ENCODE peak calls at places on chromosomes 6 and 20, in seven cellular contexts. One of them, this sample, is unnamed.

GRCh38 chr6:75481936-75482593 is 11.5 kb downstream of the FILIP1 start:
- DNase-seq in psoas muscle: no peak
- DNase-seq in suprapubic skin: no peak
- DNase-seq in naive thymus-derived CD4-positive, alpha-beta T cell: no peak
- DNase-seq in left ventricle myocardium inferior: no peak
- DNase-seq in GM23248: peak; percentile 72
- DNase-seq in prostate gland: no peak
- DNase-seq in this sample: no peak

GRCh38 chr20:1437222-1437904 is 29.3 kb downstream of the NSFL1C start:
- DNase-seq in prostate gland: peak; percentile 44
- DNase-seq in suprapubic skin: peak; percentile 84
- DNase-seq in left ventricle myocardium inferior: peak; percentile 65
- DNase-seq in psoas muscle: peak; percentile 87
- DNase-seq in GM23248: peak; percentile 73
- DNase-seq in naive thymus-derived CD4-positive, alpha-beta T cell: peak; percentile 61
- DNase-seq in this sample: peak; percentile 82

GRCh38 chr6:89977808-89978748 is 83.8 kb downstream of the GJA10 start:
- DNase-seq in left ventricle myocardium inferior: no peak
- DNase-seq in psoas muscle: peak; percentile 63
- DNase-seq in naive thymus-derived CD4-positive, alpha-beta T cell: no peak
- DNase-seq in GM23248: peak; percentile 48
- DNase-seq in prostate gland: no peak
- DNase-seq in suprapubic skin: no peak
- DNase-seq in this sample: no peak

GRCh38 chr6:98287876-98288275 is 546.5 kb upstream of the POU3F2 start:
- DNase-seq in GM23248: no peak
- DNase-seq in naive thymus-derived CD4-positive, alpha-beta T cell: no peak
- DNase-seq in suprapubic skin: no peak
- DNase-seq in psoas muscle: no peak
- DNase-seq in left ventricle myocardium inferior: no peak
- DNase-seq in prostate gland: no peak
- DNase-seq in this sample: no peak

GRCh38 chr6:138205437-138206094 is 12.7 kb downstream of the PBOV1 start:
- DNase-seq in prostate gland: no peak
- DNase-seq in naive thymus-derived CD4-positive, alpha-beta T cell: no peak
- DNase-seq in left ventricle myocardium inferior: no peak
- DNase-seq in psoas muscle: no peak
- DNase-seq in suprapubic skin: no peak
- DNase-seq in GM23248: no peak
- DNase-seq in this sample: no peak

GRCh38 chr20:31418307-31418706 is 12.3 kb upstream of the DEFB121 start:
- DNase-seq in prostate gland: no peak
- DNase-seq in left ventricle myocardium inferior: no peak
- DNase-seq in psoas muscle: no peak
- DNase-seq in GM23248: no peak
- DNase-seq in naive thymus-derived CD4-positive, alpha-beta T cell: no peak
- DNase-seq in suprapubic skin: no peak
- DNase-seq in this sample: no peak

GRCh38 chr6:1524040-1524480 is 85.7 kb upstream of the FOXC1 start:
- DNase-seq in GM23248: peak; percentile 80
- DNase-seq in psoas muscle: peak; percentile 86
- DNase-seq in left ventricle myocardium inferior: peak; percentile 77
- DNase-seq in naive thymus-derived CD4-positive, alpha-beta T cell: peak; percentile 72
- DNase-seq in prostate gland: peak; percentile 43
- DNase-seq in suprapubic skin: no peak
- DNase-seq in this sample: peak; percentile 95

GRCh38 chr6:139530551-139530950 is 156.1 kb upstream of the CITED2 start:
- DNase-seq in prostate gland: no peak
- DNase-seq in naive thymus-derived CD4-positive, alpha-beta T cell: no peak
- DNase-seq in suprapubic skin: no peak
- DNase-seq in GM23248: no peak
- DNase-seq in psoas muscle: no peak
- DNase-seq in left ventricle myocardium inferior: no peak
- DNase-seq in this sample: no peak

GRCh38 chr20:13382786-13383185 is 161.7 kb downstream of the ISM1 start:
- DNase-seq in suprapubic skin: no peak
- DNase-seq in prostate gland: no peak
- DNase-seq in naive thymus-derived CD4-positive, alpha-beta T cell: no peak
- DNase-seq in left ventricle myocardium inferior: no peak
- DNase-seq in psoas muscle: no peak
- DNase-seq in GM23248: no peak
- DNase-seq in this sample: no peak

GRCh38 chr20:9235518-9235917 is 166.6 kb downstream of the PLCB4 start:
- DNase-seq in suprapubic skin: no peak
- DNase-seq in left ventricle myocardium inferior: no peak
- DNase-seq in psoas muscle: no peak
- DNase-seq in GM23248: peak; percentile 79
- DNase-seq in prostate gland: no peak
- DNase-seq in naive thymus-derived CD4-positive, alpha-beta T cell: no peak
- DNase-seq in this sample: no peak

GRCh38 chr6:37298958-37299357 is 41.0 kb upstream of the TMEM217 start:
- DNase-seq in suprapubic skin: no peak
- DNase-seq in prostate gland: no peak
- DNase-seq in psoas muscle: no peak
- DNase-seq in naive thymus-derived CD4-positive, alpha-beta T cell: no peak
- DNase-seq in GM23248: no peak
- DNase-seq in left ventricle myocardium inferior: no peak
- DNase-seq in this sample: no peak

GRCh38 chr20:10558635-10559187 is 115.1 kb downstream of the JAG1 start:
- DNase-seq in naive thymus-derived CD4-positive, alpha-beta T cell: no peak
- DNase-seq in GM23248: peak; percentile 71
- DNase-seq in prostate gland: no peak
- DNase-seq in suprapubic skin: no peak
- DNase-seq in psoas muscle: no peak
- DNase-seq in left ventricle myocardium inferior: no peak
- DNase-seq in this sample: peak; percentile 76

GRCh38 chr6:113586966-113587699 is 270.0 kb upstream of the MARCKS start:
- DNase-seq in prostate gland: no peak
- DNase-seq in psoas muscle: no peak
- DNase-seq in suprapubic skin: no peak
- DNase-seq in GM23248: no peak
- DNase-seq in left ventricle myocardium inferior: no peak
- DNase-seq in naive thymus-derived CD4-positive, alpha-beta T cell: no peak
- DNase-seq in this sample: no peak

GRCh38 chr20:61759286-61760065 is 306.2 kb downstream of the TAF4 start:
- DNase-seq in naive thymus-derived CD4-positive, alpha-beta T cell: no peak
- DNase-seq in prostate gland: no peak
- DNase-seq in GM23248: no peak
- DNase-seq in suprapubic skin: peak; percentile 47
- DNase-seq in left ventricle myocardium inferior: no peak
- DNase-seq in psoas muscle: peak; percentile 23
- DNase-seq in this sample: peak; percentile 73

GRCh38 chr6:24412294-24412693 is 9.6 kb downstream of the MRS2 start:
- DNase-seq in left ventricle myocardium inferior: no peak
- DNase-seq in suprapubic skin: no peak
- DNase-seq in GM23248: no peak
- DNase-seq in prostate gland: no peak
- DNase-seq in psoas muscle: no peak
- DNase-seq in naive thymus-derived CD4-positive, alpha-beta T cell: no peak
- DNase-seq in this sample: no peak

GRCh38 chr20:31661625-31662371 is 24.1 kb downstream of the COX4I2 start:
- DNase-seq in suprapubic skin: peak; percentile 83
- DNase-seq in prostate gland: peak; percentile 75
- DNase-seq in GM23248: peak; percentile 86
- DNase-seq in left ventricle myocardium inferior: peak; percentile 86
- DNase-seq in psoas muscle: peak; percentile 90
- DNase-seq in naive thymus-derived CD4-positive, alpha-beta T cell: peak; percentile 73
- DNase-seq in this sample: peak; percentile 95

GRCh38 chr6:2468601-2468955 is 223.2 kb upstream of the GMDS start:
- DNase-seq in psoas muscle: no peak
- DNase-seq in naive thymus-derived CD4-positive, alpha-beta T cell: no peak
- DNase-seq in GM23248: no peak
- DNase-seq in prostate gland: no peak
- DNase-seq in suprapubic skin: no peak
- DNase-seq in left ventricle myocardium inferior: no peak
- DNase-seq in this sample: no peak

GRCh38 chr20:57748601-57749130 is 38.9 kb upstream of the PMEPA1 start:
- DNase-seq in left ventricle myocardium inferior: peak; percentile 84
- DNase-seq in naive thymus-derived CD4-positive, alpha-beta T cell: peak; percentile 9
- DNase-seq in prostate gland: peak; percentile 76
- DNase-seq in suprapubic skin: peak; percentile 83
- DNase-seq in GM23248: peak; percentile 92
- DNase-seq in psoas muscle: peak; percentile 84
- DNase-seq in this sample: peak; percentile 96

GRCh38 chr6:15205321-15205720 is 40.5 kb upstream of the JARID2 start:
- DNase-seq in naive thymus-derived CD4-positive, alpha-beta T cell: no peak
- DNase-seq in left ventricle myocardium inferior: no peak
- DNase-seq in GM23248: no peak
- DNase-seq in prostate gland: no peak
- DNase-seq in psoas muscle: no peak
- DNase-seq in suprapubic skin: no peak
- DNase-seq in this sample: no peak

GRCh38 chr20:62902926-62903615 is 23.2 kb downstream of the DIDO1 start:
- DNase-seq in prostate gland: no peak
- DNase-seq in GM23248: peak; percentile 29
- DNase-seq in naive thymus-derived CD4-positive, alpha-beta T cell: no peak
- DNase-seq in suprapubic skin: no peak
- DNase-seq in left ventricle myocardium inferior: no peak
- DNase-seq in psoas muscle: no peak
- DNase-seq in this sample: peak; percentile 87

GRCh38 chr6:75205776-75206334 is at the start of gene COL12A1:
- DNase-seq in naive thymus-derived CD4-positive, alpha-beta T cell: no peak
- DNase-seq in prostate gland: peak; percentile 83
- DNase-seq in left ventricle myocardium inferior: peak; percentile 91
- DNase-seq in psoas muscle: peak; percentile 97
- DNase-seq in GM23248: peak; percentile 99
- DNase-seq in suprapubic skin: peak; percentile 97
- DNase-seq in this sample: peak; percentile 96

GRCh38 chr6:21402368-21402767 is 191.2 kb upstream of the SOX4 start:
- DNase-seq in naive thymus-derived CD4-positive, alpha-beta T cell: no peak
- DNase-seq in suprapubic skin: no peak
- DNase-seq in psoas muscle: no peak
- DNase-seq in prostate gland: no peak
- DNase-seq in left ventricle myocardium inferior: no peak
- DNase-seq in GM23248: peak; percentile 83
- DNase-seq in this sample: peak; percentile 90

GRCh38 chr6:50452001-50452400 is 261.3 kb upstream of the TFAP2D start:
- DNase-seq in GM23248: no peak
- DNase-seq in prostate gland: no peak
- DNase-seq in suprapubic skin: no peak
- DNase-seq in psoas muscle: no peak
- DNase-seq in left ventricle myocardium inferior: no peak
- DNase-seq in naive thymus-derived CD4-positive, alpha-beta T cell: no peak
- DNase-seq in this sample: no peak

GRCh38 chr6:49003348-49003747 is 459.7 kb downstream of the MMUT start:
- DNase-seq in suprapubic skin: no peak
- DNase-seq in naive thymus-derived CD4-positive, alpha-beta T cell: no peak
- DNase-seq in GM23248: no peak
- DNase-seq in left ventricle myocardium inferior: no peak
- DNase-seq in psoas muscle: no peak
- DNase-seq in prostate gland: no peak
- DNase-seq in this sample: no peak

GRCh38 chr6:48998574-48998973 is 464.5 kb downstream of the MMUT start:
- DNase-seq in suprapubic skin: no peak
- DNase-seq in left ventricle myocardium inferior: no peak
- DNase-seq in psoas muscle: no peak
- DNase-seq in prostate gland: no peak
- DNase-seq in naive thymus-derived CD4-positive, alpha-beta T cell: no peak
- DNase-seq in GM23248: no peak
- DNase-seq in this sample: no peak

GRCh38 chr6:48996461-48997119 is 466.5 kb downstream of the MMUT start:
- DNase-seq in GM23248: no peak
- DNase-seq in suprapubic skin: no peak
- DNase-seq in naive thymus-derived CD4-positive, alpha-beta T cell: no peak
- DNase-seq in psoas muscle: no peak
- DNase-seq in left ventricle myocardium inferior: no peak
- DNase-seq in prostate gland: no peak
- DNase-seq in this sample: no peak

GRCh38 chr6:49004806-49005205 is 458.2 kb downstream of the MMUT start:
- DNase-seq in psoas muscle: no peak
- DNase-seq in prostate gland: no peak
- DNase-seq in naive thymus-derived CD4-positive, alpha-beta T cell: no peak
- DNase-seq in GM23248: no peak
- DNase-seq in suprapubic skin: no peak
- DNase-seq in left ventricle myocardium inferior: no peak
- DNase-seq in this sample: no peak

GRCh38 chr6:49001856-49002255 is 461.2 kb downstream of the MMUT start:
- DNase-seq in naive thymus-derived CD4-positive, alpha-beta T cell: no peak
- DNase-seq in GM23248: peak; percentile 43
- DNase-seq in suprapubic skin: no peak
- DNase-seq in left ventricle myocardium inferior: no peak
- DNase-seq in psoas muscle: no peak
- DNase-seq in prostate gland: no peak
- DNase-seq in this sample: no peak
- H3K27ac ChIP-seq in naive thymus-derived CD4-positive, alpha-beta T cell: no peak overlapping the region
- H3K27ac ChIP-seq in GM23248: no peak overlapping the region
- H3K27ac ChIP-seq in suprapubic skin: no peak overlapping the region
- H3K27ac ChIP-seq in left ventricle myocardium inferior: no peak overlapping the region
- H3K27ac ChIP-seq in psoas muscle: no peak overlapping the region
- H3K27ac ChIP-seq in prostate gland: no peak overlapping the region
- H3K27ac ChIP-seq in this sample: no peak overlapping the region

GRCh38 chr20:34475979-34476736 is 40.1 kb upstream of the DYNLRB1 start:
- DNase-seq in suprapubic skin: no peak
- DNase-seq in GM23248: peak; percentile 70
- DNase-seq in psoas muscle: peak; percentile 74
- DNase-seq in prostate gland: peak; percentile 20
- DNase-seq in naive thymus-derived CD4-positive, alpha-beta T cell: peak; percentile 20
- DNase-seq in left ventricle myocardium inferior: peak; percentile 50
- DNase-seq in this sample: peak; percentile 65
- H3K27ac ChIP-seq in suprapubic skin: no peak overlapping the region
- H3K27ac ChIP-seq in GM23248: peak overlapping the region; percentile 34
- H3K27ac ChIP-seq in psoas muscle: no peak overlapping the region
- H3K27ac ChIP-seq in prostate gland: no peak overlapping the region
- H3K27ac ChIP-seq in naive thymus-derived CD4-positive, alpha-beta T cell: no peak overlapping the region
- H3K27ac ChIP-seq in left ventricle myocardium inferior: peak overlapping the region; percentile 47
- H3K27ac ChIP-seq in this sample: peak overlapping the region; percentile 24

DNA sequence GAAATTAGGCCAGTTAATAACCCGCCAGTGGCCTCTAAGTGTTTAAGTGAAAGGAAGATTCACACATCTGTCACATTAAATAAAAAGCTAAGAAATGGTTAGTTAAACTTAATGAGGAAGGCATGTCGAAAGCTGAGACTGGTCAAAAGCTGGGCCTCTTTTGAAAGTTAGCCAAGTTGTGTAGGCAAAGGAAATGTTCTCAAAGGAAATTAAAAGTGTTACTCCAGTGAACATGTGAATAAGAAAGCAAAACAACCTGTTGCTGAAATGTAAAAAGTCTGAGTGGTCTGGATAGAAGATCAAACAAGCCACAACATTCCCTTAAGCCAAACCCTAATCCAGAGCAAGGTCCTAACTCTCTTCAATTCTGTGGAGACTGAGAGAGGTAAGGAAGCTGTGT is 10.9 kb upstream of the MTRF1L start:
- DNase-seq in GM23248: peak; percentile 24
- DNase-seq in suprapubic skin: no peak
- DNase-seq in prostate gland: no peak
- DNase-seq in psoas muscle: no peak
- DNase-seq in naive thymus-derived CD4-positive, alpha-beta T cell: no peak
- DNase-seq in left ventricle myocardium inferior: no peak
- DNase-seq in this sample: no peak
- H3K27ac ChIP-seq in GM23248: no peak overlapping the region
- H3K27ac ChIP-seq in suprapubic skin: no peak overlapping the region
- H3K27ac ChIP-seq in prostate gland: no peak overlapping the region
- H3K27ac ChIP-seq in psoas muscle: no peak overlapping the region
- H3K27ac ChIP-seq in naive thymus-derived CD4-positive, alpha-beta T cell: no peak overlapping the region
- H3K27ac ChIP-seq in left ventricle myocardium inferior: no peak overlapping the region
- H3K27ac ChIP-seq in this sample: no peak overlapping the region

DNA sequence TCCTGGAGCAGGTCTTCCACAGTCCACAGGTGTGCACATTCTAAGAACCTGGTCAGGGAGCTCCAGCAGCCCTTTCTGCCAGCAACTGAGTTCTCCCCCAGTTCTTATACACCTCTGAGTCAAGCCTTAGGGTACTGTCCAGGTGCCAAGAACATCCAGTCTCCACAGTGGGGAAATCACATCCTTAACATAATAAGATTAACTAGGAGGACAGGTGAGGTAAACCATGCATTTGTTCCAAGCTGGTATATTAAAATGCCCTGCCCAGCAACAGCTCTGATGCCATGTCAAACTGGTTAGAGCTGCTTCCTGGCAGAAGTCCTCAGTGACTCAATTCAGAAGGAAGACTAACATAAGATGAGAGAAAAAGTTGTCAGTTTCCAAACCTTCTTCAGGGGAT is 303.9 kb upstream of the SGK1 start:
- DNase-seq in GM23248: peak; percentile 65
- DNase-seq in psoas muscle: no peak
- DNase-seq in prostate gland: peak; percentile 96
- DNase-seq in suprapubic skin: no peak
- DNase-seq in naive thymus-derived CD4-positive, alpha-beta T cell: no peak
- DNase-seq in left ventricle myocardium inferior: no peak
- DNase-seq in this sample: no peak
- H3K27ac ChIP-seq in GM23248: no peak overlapping the region
- H3K27ac ChIP-seq in psoas muscle: no peak overlapping the region
- H3K27ac ChIP-seq in prostate gland: peak overlapping the region; percentile 85
- H3K27ac ChIP-seq in suprapubic skin: peak overlapping the region; percentile 88
- H3K27ac ChIP-seq in naive thymus-derived CD4-positive, alpha-beta T cell: no peak overlapping the region
- H3K27ac ChIP-seq in left ventricle myocardium inferior: no peak overlapping the region
- H3K27ac ChIP-seq in this sample: no peak overlapping the region

This sample was measured in osteoblast.